ENCODE peak calls at places on chromosomes 13 and 19, in seven cellular contexts. T is cardiac muscle cell; B is Jurkat, Clone E6-1; N is sigmoid colon; Y is psoas muscle; V is IMR-90; S is Caco-2. A is an unnamed sample.

GRCh38 chr13:50320297-50320862 is 305.1 kb downstream of the KCNRG start:
- DNase-seq in T (peak), B (no peak), N (no peak), Y (no peak), V (peak), S (peak), A (peak)

GRCh38 chr13:42279986-42280385 is 8.0 kb downstream of the AKAP11 start:
- DNase-seq in T (no peak), B (no peak), N (no peak), Y (no peak), V (no peak), S (no peak), A (no peak)

GRCh38 chr19:51777570-51778460 is 16.8 kb downstream of the FPR2 start:
- DNase-seq in T (peak), B (peak), N (peak), Y (peak), V (peak), S (peak), A (peak)

GRCh38 chr13:70736622-70737317 is 628.5 kb upstream of the KLHL1 start:
- DNase-seq in T (no peak), B (no peak), N (no peak), Y (no peak), V (no peak), S (no peak), A (no peak)

GRCh38 chr13:28531956-28532225 is 37.0 kb upstream of the FLT1 start:
- DNase-seq in T (no peak), B (no peak), N (no peak), Y (no peak), V (no peak), S (no peak), A (no peak)

GRCh38 chr13:20796791-20797513 is 23.2 kb upstream of the EEF1AKMT1 start:
- DNase-seq in T (no peak), B (no peak), N (no peak), Y (no peak), V (peak), S (no peak), A (no peak)

GRCh38 chr19:47520839-47521238 is 6.0 kb upstream of the NAPA start:
- DNase-seq in T (no peak), B (no peak), N (no peak), Y (no peak), V (no peak), S (no peak), A (no peak)

GRCh38 chr19:456547-457110 is 4.2 kb downstream of the SHC2 start:
- DNase-seq in T (no peak), B (no peak), N (no peak), Y (no peak), V (no peak), S (no peak), A (no peak)

GRCh38 chr19:1302534-1303239 is 17.0 kb downstream of the EFNA2 start:
- DNase-seq in T (no peak), B (no peak), N (no peak), Y (no peak), V (no peak), S (no peak), A (no peak)

GRCh38 chr19:14434543-14435319 is 1.6 kb downstream of the PKN1 start:
- DNase-seq in T (peak), B (no peak), N (peak), Y (peak), V (peak), S (peak), A (peak)

GRCh38 chr13:62846302-62846701 is 1430.7 kb upstream of the PCDH20 start:
- DNase-seq in T (no peak), B (no peak), N (no peak), Y (no peak), V (peak), S (no peak), A (peak)

GRCh38 chr13:32254916-32255743 is 60.0 kb downstream of the ZAR1L start:
- DNase-seq in T (no peak), B (no peak), N (no peak), Y (no peak), V (no peak), S (no peak), A (peak)
- H3K4me3 ChIP-seq in T (no peak), B (no peak), N (peak), Y (peak), V (no peak), S (no peak), A (no peak)

DNA sequence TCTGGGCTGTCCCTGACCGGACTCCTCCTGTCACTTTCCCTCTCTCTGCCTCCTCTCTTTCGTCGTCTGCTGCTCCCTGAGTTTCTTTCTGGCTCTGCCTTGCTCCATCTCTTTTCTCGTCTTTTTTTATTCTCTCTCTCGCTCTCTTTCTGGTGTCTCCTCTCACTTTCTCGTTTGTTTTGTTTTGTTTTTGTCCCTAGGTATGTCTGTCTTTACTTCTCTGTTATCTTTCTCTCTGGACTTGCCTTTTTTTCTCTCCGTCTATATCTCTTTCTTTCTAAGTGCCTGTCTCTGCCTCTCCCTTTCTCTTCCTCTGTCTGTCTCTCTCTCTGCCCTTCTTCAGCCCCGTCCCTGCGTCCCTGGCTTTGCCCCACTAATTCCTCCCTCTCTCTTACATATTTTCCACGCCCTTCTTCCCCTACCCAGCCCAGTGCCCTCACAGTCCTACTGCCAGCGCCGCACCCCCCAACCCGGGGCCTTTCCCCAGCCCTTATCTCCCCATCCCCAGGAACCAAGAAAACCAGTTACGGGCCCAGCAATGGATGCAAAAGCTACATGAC is 48.1 kb upstream of the SHKBP1 start:
- DNase-seq in T (no peak), B (no peak), N (no peak), Y (no peak), V (no peak), S (no peak), A (no peak)
- H3K4me3 ChIP-seq in T (no peak), B (no peak), N (no peak), Y (peak), V (no peak), S (no peak), A (no peak)

GRCh38 chr13:109781384-109782065 is 4.9 kb downstream of the IRS2 start:
- DNase-seq in T (no peak), B (no peak), N (no peak), Y (no peak), V (no peak), S (no peak), A (no peak)
- H3K4me3 ChIP-seq in T (no peak), B (no peak), N (peak), Y (peak), V (peak), S (no peak), A (peak)

GRCh38 chr13:99389520-99390304 is 82.5 kb upstream of the GPR183 start:
- DNase-seq in T (no peak), B (no peak), N (no peak), Y (no peak), V (no peak), S (no peak), A (no peak)
- H3K4me3 ChIP-seq in T (no peak), B (no peak), N (no peak), Y (no peak), V (no peak), S (no peak), A (no peak)

DNA sequence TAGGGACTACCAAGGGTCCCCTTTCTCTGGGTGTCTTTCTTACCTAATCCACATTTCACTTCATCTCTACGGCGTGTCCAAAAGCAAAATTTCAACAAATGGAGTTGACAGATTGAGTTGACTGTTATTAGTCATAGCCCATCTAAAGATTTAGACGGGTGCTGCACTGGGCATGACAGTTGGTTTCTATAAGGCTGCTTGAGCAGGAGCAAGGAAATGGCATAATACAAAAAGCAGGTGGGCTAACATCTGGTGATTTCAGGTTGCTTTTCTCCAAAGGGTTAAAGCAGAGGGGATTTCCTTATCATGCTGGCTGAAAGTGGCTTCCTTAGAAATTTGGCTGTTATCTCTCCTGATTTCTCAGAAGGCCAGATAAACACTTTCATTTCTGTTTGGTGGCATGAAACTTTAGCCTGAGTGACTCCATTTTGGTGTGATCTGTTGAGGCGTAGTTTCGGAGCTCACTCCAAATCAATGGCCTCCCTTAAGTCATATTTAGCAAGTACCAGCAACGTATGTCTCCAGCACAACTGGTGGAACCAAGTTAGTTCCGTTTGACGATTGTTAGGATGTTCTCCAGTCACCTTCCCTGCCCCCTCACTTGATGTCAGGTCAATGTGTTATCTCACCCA is 440.4 kb downstream of the FGF9 start:
- DNase-seq in T (no peak), B (no peak), N (no peak), Y (no peak), V (no peak), S (no peak), A (no peak)
- H3K4me3 ChIP-seq in T (no peak), B (no peak), N (no peak), Y (no peak), V (no peak), S (no peak), A (no peak)

GRCh38 chr13:97435794-97436193 is 1.8 kb downstream of the RAP2A start:
- DNase-seq in T (peak), B (no peak), N (no peak), Y (no peak), V (no peak), S (no peak), A (peak)
- H3K4me3 ChIP-seq in T (peak), B (no peak), N (no peak), Y (peak), V (peak), S (no peak), A (peak)

DNA sequence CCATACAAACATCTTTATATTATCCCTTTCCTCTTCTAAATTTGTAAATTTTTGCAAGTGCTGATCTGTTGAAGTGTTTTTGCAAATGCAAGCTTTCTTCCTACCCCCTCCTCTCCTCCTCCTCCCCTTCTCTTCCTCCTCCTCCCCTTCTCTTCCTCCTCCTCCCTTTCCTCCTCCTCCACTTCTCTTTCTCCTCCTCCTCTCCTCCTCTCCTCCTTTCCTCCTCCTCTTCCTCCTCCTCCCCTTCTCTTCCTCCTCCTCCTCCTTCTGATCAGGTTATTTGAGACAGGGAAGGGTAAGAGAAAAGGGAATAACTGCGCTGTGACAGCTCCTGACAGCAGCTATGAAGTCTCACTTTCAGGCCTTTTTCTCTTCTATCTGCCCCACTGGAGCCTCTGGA is 8.9 kb downstream of the TNFSF13B start:
- DNase-seq in T (no peak), B (no peak), N (no peak), Y (no peak), V (no peak), S (no peak), A (no peak)
- H3K4me3 ChIP-seq in T (no peak), B (no peak), N (no peak), Y (no peak), V (no peak), S (no peak), A (no peak)